ENCODE peak calls at places on chromosomes 7 and 10, in seven cellular contexts. X, E, S, Q, P, L and N are unnamed samples.

GRCh38 chr10:129586897-129587443 is 119.9 kb downstream of the MGMT start:
- DNase-seq in P (no peak), E (no peak), S (no peak), X (no peak), Q (peak), L (peak), N (no peak)

GRCh38 chr7:148914208-148914777 is 30.2 kb upstream of the EZH2 start:
- DNase-seq in Q (peak), L (peak), X (peak), P (peak), E (no peak), S (no peak), N (peak)

GRCh38 chr10:3401491-3401938 is 228.9 kb upstream of the PITRM1 start:
- DNase-seq in E (no peak), L (no peak), P (no peak), S (no peak), Q (peak), X (no peak), N (no peak)

GRCh38 chr7:51315393-51316261 is 982 bp downstream of the COBL start:
- DNase-seq in E (peak), Q (no peak), L (no peak), X (peak), P (peak), S (peak), N (no peak)

GRCh38 chr10:70765794-70766594 is 19.2 kb downstream of the TBATA start:
- DNase-seq in L (no peak), X (no peak), P (no peak), Q (no peak), S (no peak), E (no peak), N (no peak)

GRCh38 chr10:32983333-32983909 is 25.4 kb upstream of the ITGB1 start:
- DNase-seq in X (no peak), S (no peak), P (no peak), Q (peak), E (no peak), L (peak), N (no peak)

GRCh38 chr7:136953386-136953785 is 84.9 kb downstream of the CHRM2 start:
- DNase-seq in S (no peak), P (no peak), L (no peak), E (no peak), Q (peak), X (no peak), N (no peak)

GRCh38 chr10:61456095-61456789 is 3.1 kb upstream of the TMEM26 start:
- DNase-seq in X (no peak), Q (peak), P (no peak), L (no peak), S (no peak), E (peak), N (no peak)

GRCh38 chr10:78337016-78337415 is 303.4 kb downstream of the RPS24 start:
- DNase-seq in L (no peak), S (no peak), E (no peak), Q (no peak), X (no peak), P (no peak), N (no peak)

GRCh38 chr7:111730476-111731300 is 168.4 kb upstream of the IMMP2L start:
- DNase-seq in S (peak), L (peak), Q (peak), X (peak), P (peak), E (peak), N (no peak)

GRCh38 chr7:150370612-150371071 is 2.0 kb downstream of the REPIN1 start:
- DNase-seq in L (no peak), S (peak), Q (peak), E (no peak), X (no peak), P (no peak), N (no peak)

GRCh38 chr7:65276822-65277221 is 96.8 kb upstream of the ZNF92 start:
- DNase-seq in X (no peak), P (no peak), S (no peak), Q (no peak), E (no peak), L (no peak), N (no peak)

GRCh38 chr10:95745487-95745886 is 10.5 kb upstream of the ENTPD1 start:
- DNase-seq in E (no peak), X (peak), L (peak), P (no peak), S (no peak), Q (no peak), N (no peak)

GRCh38 chr10:12409171-12409570 is 59.8 kb downstream of the CAMK1D start:
- DNase-seq in S (no peak), X (no peak), P (no peak), E (no peak), L (no peak), Q (no peak), N (no peak)

GRCh38 chr7:4830176-4830575 is 31.7 kb downstream of the PAPOLB start:
- DNase-seq in Q (peak), P (peak), S (peak), X (peak), E (peak), L (peak), N (peak)

GRCh38 chr10:117441812-117442443 is 66.7 kb upstream of the PDZD8 start:
- DNase-seq in S (no peak), X (no peak), L (peak), Q (peak), P (peak), E (no peak), N (no peak)

GRCh38 chr10:24503627-24504320 is 219.9 kb downstream of the ARHGAP21 start:
- DNase-seq in E (peak), P (peak), L (peak), X (peak), Q (peak), S (peak), N (peak)

GRCh38 chr10:62817763-62818425 is 1.7 kb upstream of the EGR2 start:
- DNase-seq in S (peak), E (peak), P (peak), Q (peak), X (peak), L (peak), N (no peak)

GRCh38 chr10:57119690-57120089 is 758.6 kb upstream of the ZWINT start:
- DNase-seq in S (no peak), E (no peak), X (no peak), L (no peak), P (no peak), Q (no peak), N (no peak)

GRCh38 chr7:155533827-155534690 is 12.3 kb downstream of the CNPY1 start:
- DNase-seq in E (peak), L (peak), P (peak), X (peak), Q (peak), S (peak), N (no peak)

GRCh38 chr7:143240323-143241168 is 18.7 kb downstream of the TAS2R40 start:
- DNase-seq in Q (peak), S (peak), L (peak), E (peak), X (peak), P (peak), N (peak)

GRCh38 chr10:110569736-110570135 is 2.2 kb downstream of the SMC3 start:
- DNase-seq in Q (no peak), E (no peak), P (no peak), L (no peak), X (no peak), S (no peak), N (no peak)

GRCh38 chr7:43465581-43466554 is 117.0 kb upstream of the STK17A start:
- DNase-seq in L (no peak), Q (peak), S (no peak), P (no peak), E (no peak), X (no peak), N (no peak)

GRCh38 chr10:115118346-115118745 is 25.2 kb downstream of the ATRNL1 start:
- DNase-seq in L (no peak), Q (no peak), P (no peak), S (no peak), X (no peak), E (no peak), N (no peak)

GRCh38 chr10:34567854-34568253 is 247.2 kb downstream of the PARD3 start:
- DNase-seq in L (no peak), X (no peak), Q (no peak), P (no peak), E (no peak), S (peak), N (no peak)
- TF ChIP-seq CTCF in L (no peak), X (no peak), Q (no peak), P (no peak), E (no peak), S (peak), N (no peak)

GRCh38 chr7:30896783-30897617 is 14.7 kb upstream of the AQP1 start:
- DNase-seq in L (no peak), P (no peak), Q (peak), X (no peak), S (no peak), E (no peak), N (no peak)

GRCh38 chr7:30896041-30896440 is 15.6 kb upstream of the AQP1 start:
- DNase-seq in X (no peak), Q (peak), S (no peak), P (no peak), E (no peak), L (no peak), N (no peak)

GRCh38 chr7:30893357-30893756 is 18.3 kb upstream of the AQP1 start:
- DNase-seq in L (no peak), P (no peak), Q (peak), S (no peak), E (no peak), X (no peak), N (no peak)

GRCh38 chr7:30894009-30894408 is 17.6 kb upstream of the AQP1 start:
- DNase-seq in S (no peak), X (no peak), E (no peak), Q (no peak), P (no peak), L (no peak), N (no peak)

DNA sequence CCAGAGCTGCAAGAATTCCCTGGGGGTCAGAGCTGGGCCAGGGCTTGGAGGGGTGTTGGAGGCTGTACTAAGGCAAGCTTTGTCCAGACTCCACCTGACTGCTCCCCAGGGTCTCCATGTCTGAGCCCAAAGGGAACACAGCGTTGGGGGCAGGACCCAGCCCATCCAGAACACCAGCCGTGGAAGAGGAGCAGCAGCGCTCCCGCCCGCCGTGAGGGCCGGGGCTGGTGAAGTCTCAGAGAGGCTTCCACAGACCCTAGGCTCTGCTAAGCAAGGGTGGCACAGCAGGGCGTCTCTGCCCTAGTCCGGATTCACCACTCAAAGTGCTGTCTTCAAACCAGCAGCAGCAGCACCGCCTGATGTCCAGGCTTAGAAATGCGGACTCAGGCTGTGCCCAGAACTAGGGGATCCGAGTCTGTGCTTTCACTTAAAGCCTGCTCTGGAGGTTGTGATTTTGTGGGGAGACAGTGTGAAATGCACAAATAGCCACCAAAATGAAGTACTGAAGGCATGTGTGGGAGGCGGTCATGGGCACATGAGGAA is 16.7 kb upstream of the AQP1 start:
- DNase-seq in L (peak), E (no peak), P (no peak), Q (peak), S (peak), X (no peak), N (no peak)
- TF ChIP-seq CTCF in L (no peak), E (peak), P (no peak), Q (peak), S (peak), X (no peak), N (no peak)

GRCh38 chr7:157974678-157975230 is 612.9 kb downstream of the PTPRN2 start:
- DNase-seq in Q (no peak), E (no peak), L (no peak), S (no peak), X (no peak), P (no peak), N (no peak)

GRCh38 chr7:157973971-157974677 is 613.5 kb downstream of the PTPRN2 start:
- DNase-seq in S (no peak), Q (no peak), E (no peak), X (no peak), P (no peak), L (no peak), N (no peak)

GRCh38 chr7:157969995-157970394 is 617.6 kb downstream of the PTPRN2 start:
- DNase-seq in S (no peak), L (no peak), E (no peak), Q (no peak), X (no peak), P (no peak), N (no peak)

GRCh38 chr7:157972914-157973313 is 614.7 kb downstream of the PTPRN2 start:
- DNase-seq in S (no peak), E (no peak), L (no peak), Q (no peak), X (no peak), P (no peak), N (no peak)

GRCh38 chr7:157970744-157971143 is 616.9 kb downstream of the PTPRN2 start:
- DNase-seq in E (no peak), Q (no peak), L (no peak), P (no peak), X (no peak), S (no peak), N (no peak)
- TF ChIP-seq CTCF in E (no peak), Q (no peak), L (no peak), P (no peak), X (no peak), S (no peak), N (no peak)

DNA sequence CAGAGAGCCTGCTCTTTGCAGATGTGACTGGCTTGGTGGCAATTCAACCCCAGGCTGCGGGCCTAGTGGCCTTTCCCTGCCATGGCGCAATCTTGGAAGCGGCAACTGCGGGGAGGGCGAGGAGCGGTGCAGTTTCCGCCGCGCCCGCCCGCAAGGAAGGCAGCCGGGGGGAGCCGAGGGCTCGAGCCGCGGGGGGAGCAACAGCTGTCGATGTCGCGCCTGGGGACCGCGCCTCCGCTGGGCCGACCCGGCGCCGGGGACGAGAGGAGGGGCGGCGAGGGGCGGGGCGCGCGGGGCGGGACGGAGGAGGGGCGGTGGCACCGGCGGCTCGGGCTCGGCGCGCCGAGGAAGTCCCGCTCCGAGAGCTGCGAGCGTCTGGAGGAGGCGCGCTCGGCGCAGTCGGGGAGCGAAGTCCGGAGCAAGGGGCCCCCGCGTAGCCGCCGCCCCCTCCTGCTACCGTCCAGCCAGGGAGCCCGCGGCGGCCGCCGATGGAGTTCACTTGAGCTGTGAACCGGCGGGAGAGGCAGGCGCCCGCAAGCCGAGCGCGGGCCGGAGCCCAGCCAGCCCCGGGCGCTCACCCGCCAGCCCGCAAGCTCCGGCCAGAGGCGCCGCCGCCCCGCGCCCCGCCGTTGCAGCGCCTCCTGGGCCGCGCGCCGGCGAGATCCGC is 438.1 kb upstream of the GALNT17 start:
- DNase-seq in Q (peak), P (peak), L (peak), S (peak), E (peak), X (peak), N (no peak)
- TF ChIP-seq CTCF in Q (no peak), P (no peak), L (no peak), S (peak), E (no peak), X (no peak), N (no peak)

DNA sequence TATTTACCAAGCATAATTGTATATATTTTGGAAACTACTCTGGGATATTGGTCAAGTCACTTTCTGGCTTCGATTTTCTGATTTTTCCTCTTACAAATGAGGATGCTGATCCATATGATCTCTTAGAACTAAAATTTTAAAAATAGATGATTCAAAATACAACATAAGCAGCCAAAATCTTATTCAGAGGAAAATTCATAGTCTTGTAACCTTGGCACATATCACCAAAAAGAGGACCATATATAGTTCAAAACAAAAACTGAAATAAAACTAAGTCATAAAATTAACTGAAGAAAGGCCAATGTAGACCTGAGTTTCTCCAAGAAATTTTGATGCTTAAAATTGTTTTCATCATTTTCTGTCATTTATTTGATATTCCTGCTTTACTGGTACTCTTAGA is 768.3 kb downstream of the SORCS3 start:
- DNase-seq in X (no peak), E (no peak), S (no peak), Q (no peak), L (no peak), P (no peak), N (no peak)
- TF ChIP-seq CTCF in X (no peak), E (no peak), S (no peak), Q (no peak), L (no peak), P (no peak), N (no peak)

GRCh38 chr10:121002586-121003205 is 151.5 kb downstream of the WDR11 start:
- DNase-seq in X (no peak), S (no peak), L (no peak), E (no peak), Q (no peak), P (no peak), N (no peak)

GRCh38 chr10:120998782-120999285 is 147.7 kb downstream of the WDR11 start:
- DNase-seq in P (no peak), Q (no peak), X (no peak), S (no peak), E (no peak), L (no peak), N (no peak)

GRCh38 chr10:120998251-120998650 is 147.1 kb downstream of the WDR11 start:
- DNase-seq in X (no peak), L (no peak), S (no peak), Q (no peak), E (no peak), P (no peak), N (no peak)

GRCh38 chr10:120997313-120998102 is 146.3 kb downstream of the WDR11 start:
- DNase-seq in Q (no peak), X (no peak), S (peak), E (no peak), P (no peak), L (no peak), N (no peak)

GRCh38 chr10:120999868-121000267 is 148.7 kb downstream of the WDR11 start:
- DNase-seq in P (no peak), E (no peak), X (no peak), Q (no peak), S (peak), L (no peak), N (no peak)
- TF ChIP-seq CTCF in P (no peak), E (no peak), X (no peak), Q (no peak), S (peak), L (peak), N (peak)

GRCh38 chr10:51073461-51074237 is 638 bp upstream of the PRKG1 start:
- DNase-seq in P (no peak), Q (peak), E (peak), S (no peak), X (peak), L (no peak), N (no peak)

GRCh38 chr10:51075802-51076201 is 1.5 kb downstream of the PRKG1 start:
- DNase-seq in X (no peak), P (no peak), Q (no peak), E (no peak), S (no peak), L (no peak), N (no peak)

GRCh38 chr10:51073035-51073434 is 1.3 kb upstream of the PRKG1 start:
- DNase-seq in S (no peak), L (no peak), E (no peak), P (no peak), X (no peak), Q (no peak), N (no peak)

GRCh38 chr10:51076442-51076841 is 2.2 kb downstream of the PRKG1 start:
- DNase-seq in S (peak), L (no peak), Q (no peak), X (no peak), P (no peak), E (no peak), N (no peak)

DNA sequence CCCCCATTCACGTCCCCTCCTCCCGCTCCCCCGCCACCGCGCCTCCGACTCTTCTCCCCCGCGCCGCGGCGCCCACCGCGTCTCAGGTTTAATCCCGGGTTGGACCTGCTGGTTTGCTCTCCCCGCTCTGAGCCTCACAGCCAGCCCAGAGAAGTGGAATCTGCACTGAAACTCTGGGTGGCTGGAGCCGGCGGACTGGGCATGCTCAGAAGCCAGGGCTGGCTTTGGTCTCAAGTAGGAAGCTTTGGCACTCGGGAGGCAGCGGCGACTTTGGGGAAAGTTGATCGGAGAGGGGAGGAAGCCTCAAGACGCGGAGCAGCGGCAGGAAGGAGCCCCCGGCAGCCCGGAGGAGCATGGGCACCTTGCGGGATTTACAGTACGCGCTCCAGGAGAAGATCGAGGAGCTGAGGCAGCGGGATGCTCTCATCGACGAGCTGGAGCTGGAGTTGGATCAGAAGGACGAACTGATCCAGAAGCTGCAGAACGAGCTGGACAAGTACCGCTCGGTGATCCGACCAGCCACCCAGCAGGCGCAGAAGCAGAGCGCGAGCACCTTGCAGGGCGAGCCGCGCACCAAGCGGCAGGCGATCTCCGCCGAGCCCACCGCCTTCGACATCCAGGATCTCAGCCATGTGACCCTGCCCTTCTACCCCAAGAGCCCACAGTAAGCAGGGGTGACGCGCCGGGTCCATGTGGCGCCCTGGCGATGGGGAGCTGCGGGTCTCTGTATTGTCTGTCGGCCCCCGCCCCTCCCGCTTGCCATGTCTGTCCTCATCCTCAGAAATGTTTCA is at the start of gene PRKG1:
- DNase-seq in L (no peak), P (no peak), S (peak), X (peak), Q (peak), E (peak), N (no peak)
- TF ChIP-seq CTCF in L (no peak), P (no peak), S (no peak), X (no peak), Q (no peak), E (no peak), N (no peak)

DNA sequence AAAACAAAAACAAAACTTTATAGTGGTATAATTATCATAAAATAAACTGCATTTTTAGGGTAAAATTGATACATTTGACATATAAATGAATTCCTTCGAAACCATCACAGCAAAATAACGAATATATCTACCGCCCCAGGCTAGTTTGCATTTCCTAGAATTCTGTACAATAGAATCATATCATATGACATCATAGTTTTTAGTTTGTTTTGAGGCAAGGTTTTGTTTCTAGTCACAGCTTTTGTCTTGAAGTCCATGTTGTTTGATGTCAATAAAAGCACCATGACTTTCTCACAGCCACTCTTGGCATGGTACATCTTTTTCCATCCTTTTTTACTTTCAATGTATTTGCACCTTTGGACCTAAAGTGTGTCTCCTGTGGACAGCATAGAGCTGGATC is 102.9 kb downstream of the FOXL3 start:
- DNase-seq in X (no peak), L (no peak), E (no peak), P (no peak), S (no peak), Q (no peak), N (no peak)
- TF ChIP-seq CTCF in X (no peak), L (no peak), E (no peak), P (no peak), S (no peak), Q (no peak), N (no peak)